ENCODE peak calls at places on chromosomes 11 and 22, in eight cellular contexts. One of them, this sample, is unnamed.

GRCh38 chr11:79412761-79413160 is 28.1 kb downstream of the TENM4 start:
- DNase-seq in heart left ventricle: no peak
- DNase-seq in B cell: no peak
- DNase-seq in neural crest cell: no peak
- DNase-seq in mesothelial cell of epicardium: no peak
- DNase-seq in mammary epithelial cell: peak
- DNase-seq in fibroblast of mammary gland: peak
- DNase-seq in endothelial cell: no peak
- DNase-seq in this sample: no peak

GRCh38 chr11:116691779-116692178 is 81.0 kb downstream of the BUD13 start:
- DNase-seq in fibroblast of mammary gland: peak
- DNase-seq in B cell: peak
- DNase-seq in endothelial cell: peak
- DNase-seq in heart left ventricle: no peak
- DNase-seq in mesothelial cell of epicardium: no peak
- DNase-seq in mammary epithelial cell: no peak
- DNase-seq in neural crest cell: peak
- DNase-seq in this sample: peak

GRCh38 chr11:16881074-16881709 is 133.0 kb downstream of the PLEKHA7 start:
- DNase-seq in B cell: no peak
- DNase-seq in mammary epithelial cell: peak
- DNase-seq in mesothelial cell of epicardium: no peak
- DNase-seq in neural crest cell: no peak
- DNase-seq in heart left ventricle: peak
- DNase-seq in fibroblast of mammary gland: peak
- DNase-seq in endothelial cell: no peak
- DNase-seq in this sample: no peak

GRCh38 chr11:13114566-13115465 is 105.7 kb downstream of the RASSF10 start:
- DNase-seq in heart left ventricle: no peak
- DNase-seq in B cell: no peak
- DNase-seq in neural crest cell: peak
- DNase-seq in endothelial cell: no peak
- DNase-seq in mammary epithelial cell: no peak
- DNase-seq in fibroblast of mammary gland: no peak
- DNase-seq in mesothelial cell of epicardium: no peak
- DNase-seq in this sample: no peak

GRCh38 chr22:39416319-39416718 is 16.7 kb downstream of the TAB1 start:
- DNase-seq in endothelial cell: no peak
- DNase-seq in mammary epithelial cell: no peak
- DNase-seq in heart left ventricle: no peak
- DNase-seq in neural crest cell: no peak
- DNase-seq in B cell: no peak
- DNase-seq in mesothelial cell of epicardium: no peak
- DNase-seq in fibroblast of mammary gland: no peak
- DNase-seq in this sample: no peak

GRCh38 chr11:79028214-79028613 is 412.6 kb downstream of the TENM4 start:
- DNase-seq in heart left ventricle: no peak
- DNase-seq in mesothelial cell of epicardium: no peak
- DNase-seq in B cell: no peak
- DNase-seq in endothelial cell: no peak
- DNase-seq in fibroblast of mammary gland: no peak
- DNase-seq in neural crest cell: no peak
- DNase-seq in mammary epithelial cell: no peak
- DNase-seq in this sample: no peak

GRCh38 chr11:57566035-57566504 is 1.4 kb downstream of the UBE2L6 start:
- DNase-seq in mammary epithelial cell: peak
- DNase-seq in B cell: peak
- DNase-seq in fibroblast of mammary gland: peak
- DNase-seq in heart left ventricle: peak
- DNase-seq in mesothelial cell of epicardium: no peak
- DNase-seq in endothelial cell: no peak
- DNase-seq in neural crest cell: no peak
- DNase-seq in this sample: no peak

GRCh38 chr22:46758867-46759290 is 3.6 kb upstream of the TBC1D22A start:
- DNase-seq in mammary epithelial cell: peak
- DNase-seq in mesothelial cell of epicardium: no peak
- DNase-seq in B cell: peak
- DNase-seq in neural crest cell: peak
- DNase-seq in fibroblast of mammary gland: peak
- DNase-seq in endothelial cell: peak
- DNase-seq in heart left ventricle: no peak
- DNase-seq in this sample: no peak

GRCh38 chr11:104329043-104329442 is 165.1 kb upstream of the PDGFD start:
- DNase-seq in neural crest cell: no peak
- DNase-seq in mammary epithelial cell: no peak
- DNase-seq in B cell: no peak
- DNase-seq in endothelial cell: no peak
- DNase-seq in fibroblast of mammary gland: no peak
- DNase-seq in heart left ventricle: no peak
- DNase-seq in mesothelial cell of epicardium: no peak
- DNase-seq in this sample: no peak

GRCh38 chr11:119721129-119722120 is 7.6 kb downstream of the NECTIN1 start:
- DNase-seq in B cell: no peak
- DNase-seq in heart left ventricle: peak
- DNase-seq in fibroblast of mammary gland: peak
- DNase-seq in endothelial cell: peak
- DNase-seq in neural crest cell: peak
- DNase-seq in mesothelial cell of epicardium: no peak
- DNase-seq in mammary epithelial cell: peak
- DNase-seq in this sample: no peak
- TF ChIP-seq CTCF in B cell: no peak
- TF ChIP-seq CTCF in heart left ventricle: peak
- TF ChIP-seq CTCF in fibroblast of mammary gland: peak
- TF ChIP-seq CTCF in endothelial cell: peak
- TF ChIP-seq CTCF in neural crest cell: peak
- TF ChIP-seq CTCF in mesothelial cell of epicardium: peak
- TF ChIP-seq CTCF in mammary epithelial cell: peak
- TF ChIP-seq CTCF in this sample: peak

DNA sequence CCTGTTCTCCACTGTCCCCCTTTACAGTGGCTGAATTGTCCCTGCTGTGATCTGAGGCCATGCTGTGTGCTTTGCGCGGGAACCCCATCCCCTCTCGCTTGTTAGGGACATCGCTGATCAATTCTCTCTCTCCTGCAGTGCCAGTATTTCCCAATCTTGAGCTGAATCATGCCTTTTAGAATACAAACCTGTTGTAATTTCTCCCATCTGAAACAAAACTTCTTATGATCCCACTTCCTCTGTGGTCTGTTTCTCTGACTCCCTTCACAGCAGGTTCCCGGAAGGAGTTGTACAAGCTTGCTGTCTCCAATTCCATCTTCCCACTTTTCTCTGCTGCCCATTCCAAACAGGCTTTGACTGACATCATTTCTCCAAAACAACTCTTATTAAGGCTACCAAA is 16.8 kb downstream of the ADAMTS15 start:
- DNase-seq in endothelial cell: no peak
- DNase-seq in mesothelial cell of epicardium: no peak
- DNase-seq in neural crest cell: no peak
- DNase-seq in mammary epithelial cell: no peak
- DNase-seq in heart left ventricle: no peak
- DNase-seq in B cell: no peak
- DNase-seq in fibroblast of mammary gland: peak
- DNase-seq in this sample: no peak
- TF ChIP-seq CTCF in endothelial cell: no peak
- TF ChIP-seq CTCF in mesothelial cell of epicardium: no peak
- TF ChIP-seq CTCF in neural crest cell: no peak
- TF ChIP-seq CTCF in mammary epithelial cell: no peak
- TF ChIP-seq CTCF in heart left ventricle: no peak
- TF ChIP-seq CTCF in B cell: no peak
- TF ChIP-seq CTCF in fibroblast of mammary gland: no peak
- TF ChIP-seq CTCF in this sample: no peak

GRCh38 chr11:133070790-133071189 is 461.5 kb downstream of the OPCML start:
- DNase-seq in heart left ventricle: no peak
- DNase-seq in endothelial cell: no peak
- DNase-seq in B cell: no peak
- DNase-seq in mesothelial cell of epicardium: no peak
- DNase-seq in fibroblast of mammary gland: no peak
- DNase-seq in mammary epithelial cell: no peak
- DNase-seq in neural crest cell: no peak
- DNase-seq in this sample: no peak
- TF ChIP-seq CTCF in heart left ventricle: no peak
- TF ChIP-seq CTCF in endothelial cell: no peak
- TF ChIP-seq CTCF in B cell: no peak
- TF ChIP-seq CTCF in mesothelial cell of epicardium: no peak
- TF ChIP-seq CTCF in fibroblast of mammary gland: no peak
- TF ChIP-seq CTCF in mammary epithelial cell: no peak
- TF ChIP-seq CTCF in neural crest cell: no peak
- TF ChIP-seq CTCF in this sample: no peak

GRCh38 chr11:73401217-73401923 is 25.2 kb downstream of the RELT start:
- DNase-seq in mammary epithelial cell: no peak
- DNase-seq in endothelial cell: no peak
- DNase-seq in mesothelial cell of epicardium: no peak
- DNase-seq in neural crest cell: no peak
- DNase-seq in fibroblast of mammary gland: peak
- DNase-seq in heart left ventricle: no peak
- DNase-seq in B cell: no peak
- DNase-seq in this sample: no peak

GRCh38 chr11:73403541-73403940 is 27.3 kb downstream of the RELT start:
- DNase-seq in neural crest cell: no peak
- DNase-seq in mesothelial cell of epicardium: no peak
- DNase-seq in endothelial cell: no peak
- DNase-seq in mammary epithelial cell: no peak
- DNase-seq in fibroblast of mammary gland: no peak
- DNase-seq in B cell: no peak
- DNase-seq in heart left ventricle: no peak
- DNase-seq in this sample: no peak

GRCh38 chr11:73401924-73402833 is 26.0 kb downstream of the RELT start:
- DNase-seq in B cell: no peak
- DNase-seq in endothelial cell: no peak
- DNase-seq in mesothelial cell of epicardium: no peak
- DNase-seq in mammary epithelial cell: no peak
- DNase-seq in fibroblast of mammary gland: peak
- DNase-seq in heart left ventricle: no peak
- DNase-seq in neural crest cell: no peak
- DNase-seq in this sample: no peak

GRCh38 chr11:73404048-73404447 is 27.8 kb downstream of the RELT start:
- DNase-seq in neural crest cell: peak
- DNase-seq in fibroblast of mammary gland: peak
- DNase-seq in endothelial cell: peak
- DNase-seq in B cell: no peak
- DNase-seq in heart left ventricle: peak
- DNase-seq in mesothelial cell of epicardium: no peak
- DNase-seq in mammary epithelial cell: peak
- DNase-seq in this sample: peak

DNA sequence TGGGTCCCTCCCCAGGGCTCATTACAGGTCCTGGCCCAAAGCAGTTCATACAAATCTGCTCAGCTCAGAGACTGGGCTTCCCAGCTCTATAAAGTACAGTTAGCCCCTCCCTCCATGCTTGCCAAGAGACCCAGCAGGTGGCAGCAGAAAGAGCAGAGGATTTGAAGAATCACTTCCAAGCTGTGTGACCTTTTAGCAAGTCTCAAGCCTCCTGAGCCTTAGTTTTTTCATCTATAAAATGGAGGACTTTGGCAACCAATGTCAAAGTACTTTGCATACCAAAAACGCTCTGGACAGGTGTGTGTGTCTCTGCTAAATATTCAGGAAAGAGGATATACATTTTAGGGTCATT is 26.6 kb downstream of the RELT start:
- DNase-seq in heart left ventricle: no peak
- DNase-seq in endothelial cell: no peak
- DNase-seq in mesothelial cell of epicardium: no peak
- DNase-seq in fibroblast of mammary gland: no peak
- DNase-seq in mammary epithelial cell: no peak
- DNase-seq in B cell: no peak
- DNase-seq in neural crest cell: no peak
- DNase-seq in this sample: no peak
- TF ChIP-seq CTCF in heart left ventricle: no peak
- TF ChIP-seq CTCF in endothelial cell: no peak
- TF ChIP-seq CTCF in mesothelial cell of epicardium: no peak
- TF ChIP-seq CTCF in fibroblast of mammary gland: peak
- TF ChIP-seq CTCF in mammary epithelial cell: no peak
- TF ChIP-seq CTCF in B cell: no peak
- TF ChIP-seq CTCF in neural crest cell: peak
- TF ChIP-seq CTCF in this sample: no peak

GRCh38 chr11:66051766-66052663 is at the start of gene SF3B2:
- DNase-seq in mammary epithelial cell: peak
- DNase-seq in fibroblast of mammary gland: peak
- DNase-seq in B cell: peak
- DNase-seq in endothelial cell: peak
- DNase-seq in neural crest cell: peak
- DNase-seq in heart left ventricle: peak
- DNase-seq in mesothelial cell of epicardium: peak
- DNase-seq in this sample: peak
- TF ChIP-seq CTCF in mammary epithelial cell: no peak
- TF ChIP-seq CTCF in fibroblast of mammary gland: no peak
- TF ChIP-seq CTCF in B cell: no peak
- TF ChIP-seq CTCF in endothelial cell: no peak
- TF ChIP-seq CTCF in neural crest cell: no peak
- TF ChIP-seq CTCF in heart left ventricle: no peak
- TF ChIP-seq CTCF in mesothelial cell of epicardium: no peak
- TF ChIP-seq CTCF in this sample: no peak

DNA sequence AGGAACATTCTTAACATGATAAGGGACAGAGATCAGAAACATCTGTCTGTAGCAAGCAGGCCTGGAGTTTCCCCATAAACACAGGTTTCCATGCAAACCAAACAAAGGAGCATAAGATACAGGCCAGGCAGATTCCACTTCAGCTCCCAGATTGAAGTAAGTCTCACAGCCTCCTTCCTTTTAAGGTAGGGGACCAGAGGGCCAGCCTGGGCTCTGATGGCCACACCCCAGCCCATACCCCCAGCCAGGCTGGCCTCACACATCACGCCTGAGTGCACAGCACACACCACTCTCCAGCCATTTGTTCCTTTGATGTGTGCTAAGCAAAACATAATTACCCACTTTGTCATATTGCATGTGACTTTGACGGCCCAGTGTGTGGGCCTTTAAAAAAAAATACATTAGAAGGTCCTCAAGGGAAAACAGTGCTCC is 518.7 kb downstream of the NTM start:
- DNase-seq in mesothelial cell of epicardium: no peak
- DNase-seq in neural crest cell: no peak
- DNase-seq in mammary epithelial cell: peak
- DNase-seq in B cell: no peak
- DNase-seq in endothelial cell: no peak
- DNase-seq in heart left ventricle: no peak
- DNase-seq in fibroblast of mammary gland: peak
- DNase-seq in this sample: no peak
- TF ChIP-seq CTCF in mesothelial cell of epicardium: no peak
- TF ChIP-seq CTCF in neural crest cell: no peak
- TF ChIP-seq CTCF in mammary epithelial cell: no peak
- TF ChIP-seq CTCF in B cell: no peak
- TF ChIP-seq CTCF in endothelial cell: no peak
- TF ChIP-seq CTCF in heart left ventricle: no peak
- TF ChIP-seq CTCF in fibroblast of mammary gland: no peak
- TF ChIP-seq CTCF in this sample: no peak

GRCh38 chr22:37162221-37163095 is 12.7 kb upstream of the IL2RB start:
- DNase-seq in mammary epithelial cell: no peak
- DNase-seq in neural crest cell: no peak
- DNase-seq in endothelial cell: no peak
- DNase-seq in heart left ventricle: no peak
- DNase-seq in B cell: peak
- DNase-seq in mesothelial cell of epicardium: no peak
- DNase-seq in fibroblast of mammary gland: no peak
- DNase-seq in this sample: no peak
- TF ChIP-seq CTCF in mammary epithelial cell: no peak
- TF ChIP-seq CTCF in neural crest cell: no peak
- TF ChIP-seq CTCF in endothelial cell: no peak
- TF ChIP-seq CTCF in heart left ventricle: no peak
- TF ChIP-seq CTCF in B cell: peak
- TF ChIP-seq CTCF in mesothelial cell of epicardium: no peak
- TF ChIP-seq CTCF in fibroblast of mammary gland: no peak
- TF ChIP-seq CTCF in this sample: no peak